ENCODE peak calls at places on chromosomes 11 and 22, in nine cellular contexts. K is RWPE1, C is HTR-8/SVneo, V is NCI-H187, T is chondrocyte, P is RKO, Q is H9, J is fibroblast of gingiva, F is fibroblast of mammary gland. O is an unnamed sample.

GRCh38 chr22:47333625-47334024 is 571.2 kb downstream of the TBC1D22A start:
- DNase-seq in J (peak; percentile 82), F (peak; percentile 75), Q (no peak), V (no peak), T (no peak), K (peak; percentile 19), P (peak; percentile 12), C (no peak), O (no peak)

GRCh38 chr11:132911186-132911585 is 621.1 kb downstream of the OPCML start:
- DNase-seq in T (no peak), K (peak; percentile 8), C (peak; percentile 53), F (no peak), P (no peak), J (no peak), V (no peak), Q (no peak), O (peak; percentile 7)

GRCh38 chr11:76637491-76638266 is 32.9 kb downstream of the LRRC32 start:
- DNase-seq in Q (peak; percentile 14), T (no peak), J (no peak), F (no peak), V (no peak), C (no peak), K (no peak), P (no peak), O (no peak)

GRCh38 chr22:37105154-37105553 is 4.4 kb downstream of the TMPRSS6 start:
- DNase-seq in F (no peak), P (no peak), J (no peak), C (peak; percentile 13), Q (no peak), K (no peak), V (no peak), T (no peak), O (no peak)

GRCh38 chr11:73288873-73289707 is 17.0 kb downstream of the P2RY6 start:
- DNase-seq in J (peak; percentile 63), V (peak; percentile 32), K (peak; percentile 85), F (peak; percentile 65), P (peak; percentile 55), C (peak; percentile 92), T (peak; percentile 90), Q (peak; percentile 81), O (peak; percentile 91)

GRCh38 chr11:64562723-64563351 is 28.2 kb upstream of the SLC22A12 start:
- DNase-seq in K (no peak), F (no peak), Q (no peak), C (no peak), T (peak; percentile 39), P (no peak), J (no peak), V (no peak), O (no peak)

GRCh38 chr11:9003573-9004309 is at the start of gene NRIP3:
- DNase-seq in Q (peak; percentile 61), P (no peak), C (peak; percentile 63), T (no peak), J (peak; percentile 24), F (peak; percentile 30), K (peak; percentile 62), V (peak; percentile 79), O (peak; percentile 48)

GRCh38 chr11:61905067-61905696 is 12.2 kb downstream of the RAB3IL1 start:
- DNase-seq in T (no peak), C (no peak), P (no peak), Q (no peak), V (no peak), K (no peak), F (no peak), J (no peak), O (no peak)

GRCh38 chr22:27336151-27337090 is 465.1 kb downstream of the MN1 start:
- DNase-seq in P (no peak), K (peak; percentile 19), V (no peak), J (no peak), C (no peak), Q (no peak), T (no peak), F (no peak), O (no peak)

GRCh38 chr22:24329453-24329852 is 58.8 kb downstream of the SPECC1L start:
- DNase-seq in T (no peak), V (no peak), J (no peak), K (no peak), F (no peak), C (no peak), Q (no peak), P (no peak), O (no peak)

GRCh38 chr11:94120946-94121345 is 7.7 kb upstream of the PANX1 start:
- DNase-seq in Q (no peak), T (no peak), F (peak; percentile 52), C (no peak), V (no peak), K (no peak), J (peak; percentile 9), P (no peak), O (no peak)

GRCh38 chr22:44931077-44931540 is 78.7 kb downstream of the PHF21B start:
- DNase-seq in C (no peak), T (peak; percentile 49), J (peak; percentile 21), V (no peak), P (peak; percentile 2), K (no peak), Q (no peak), F (peak; percentile 0), O (no peak)

GRCh38 chr11:46288451-46288850 is 11.0 kb downstream of the CREB3L1 start:
- DNase-seq in F (no peak), Q (no peak), C (no peak), P (no peak), T (no peak), J (no peak), K (no peak), V (no peak), O (no peak)

GRCh38 chr22:19937616-19938473 is 3.7 kb upstream of the COMT start:
- DNase-seq in T (peak; percentile 20), K (no peak), F (no peak), V (no peak), Q (no peak), C (no peak), P (no peak), J (no peak), O (no peak)

GRCh38 chr11:69057801-69058200 is 9.1 kb downstream of the TPCN2 start:
- DNase-seq in C (no peak), V (no peak), Q (no peak), J (no peak), P (no peak), K (no peak), T (no peak), F (no peak), O (no peak)

GRCh38 chr11:64015935-64016468 is 19.7 kb upstream of the FLRT1 start:
- DNase-seq in T (no peak), P (no peak), F (no peak), J (no peak), V (no peak), Q (no peak), K (no peak), C (no peak), O (no peak)